ENCODE peak calls at places on chromosomes 16 and 17, in four cellular contexts. One of them, this sample, is unnamed.

GRCh38 chr17:42130310-42130936 is 7.8 kb downstream of the HSPB9 start:
- DNase-seq in astrocyte of the spinal cord: no peak
- DNase-seq in adrenal gland: no peak
- DNase-seq in progenitor cell of endocrine pancreas: no peak
- DNase-seq in this sample: no peak

GRCh38 chr17:29136998-29137730 is 43.0 kb downstream of the MYO18A start:
- DNase-seq in adrenal gland: no peak
- DNase-seq in progenitor cell of endocrine pancreas: no peak
- DNase-seq in astrocyte of the spinal cord: no peak
- DNase-seq in this sample: no peak

GRCh38 chr17:7932483-7932891 is 481 bp downstream of the CNTROB start:
- DNase-seq in astrocyte of the spinal cord: peak
- DNase-seq in adrenal gland: peak
- DNase-seq in progenitor cell of endocrine pancreas: no peak
- DNase-seq in this sample: no peak

GRCh38 chr17:76266244-76266938 is 1.2 kb downstream of the UBALD2 start:
- DNase-seq in adrenal gland: no peak
- DNase-seq in astrocyte of the spinal cord: peak
- DNase-seq in progenitor cell of endocrine pancreas: no peak
- DNase-seq in this sample: no peak

GRCh38 chr16:84040823-84041391 is 1.7 kb downstream of the SLC38A8 start:
- DNase-seq in progenitor cell of endocrine pancreas: no peak
- DNase-seq in adrenal gland: no peak
- DNase-seq in astrocyte of the spinal cord: peak
- DNase-seq in this sample: no peak

GRCh38 chr16:77584205-77584859 is 138.0 kb upstream of the NUDT7 start:
- DNase-seq in adrenal gland: peak
- DNase-seq in astrocyte of the spinal cord: peak
- DNase-seq in progenitor cell of endocrine pancreas: peak
- DNase-seq in this sample: peak

GRCh38 chr17:36920032-36921000 is 17.0 kb upstream of the LHX1 start:
- DNase-seq in progenitor cell of endocrine pancreas: no peak
- DNase-seq in adrenal gland: no peak
- DNase-seq in astrocyte of the spinal cord: peak
- DNase-seq in this sample: no peak

GRCh38 chr17:46044286-46044928 is 45.4 kb downstream of the STH start:
- DNase-seq in adrenal gland: peak
- DNase-seq in progenitor cell of endocrine pancreas: no peak
- DNase-seq in astrocyte of the spinal cord: peak
- DNase-seq in this sample: peak

GRCh38 chr17:68849673-68850260 is 105.4 kb downstream of the ABCA8 start:
- DNase-seq in progenitor cell of endocrine pancreas: no peak
- DNase-seq in astrocyte of the spinal cord: no peak
- DNase-seq in adrenal gland: no peak
- DNase-seq in this sample: no peak

GRCh38 chr16:2866422-2866821 is 8.5 kb upstream of the PRSS22 start:
- DNase-seq in astrocyte of the spinal cord: no peak
- DNase-seq in progenitor cell of endocrine pancreas: no peak
- DNase-seq in adrenal gland: no peak
- DNase-seq in this sample: no peak

GRCh38 chr17:63917646-63918045 is 993 bp downstream of the GH1 start:
- DNase-seq in astrocyte of the spinal cord: no peak
- DNase-seq in adrenal gland: no peak
- DNase-seq in progenitor cell of endocrine pancreas: no peak
- DNase-seq in this sample: no peak

GRCh38 chr17:50945779-50946222 is 79.6 kb upstream of the TOB1 start:
- DNase-seq in astrocyte of the spinal cord: no peak
- DNase-seq in progenitor cell of endocrine pancreas: no peak
- DNase-seq in adrenal gland: no peak
- DNase-seq in this sample: no peak

GRCh38 chr16:48444574-48444973 is 59.4 kb upstream of the SIAH1 start:
- DNase-seq in progenitor cell of endocrine pancreas: no peak
- DNase-seq in adrenal gland: peak
- DNase-seq in astrocyte of the spinal cord: peak
- DNase-seq in this sample: no peak

GRCh38 chr17:66549312-66549705 is 246.9 kb downstream of the PRKCA start:
- DNase-seq in adrenal gland: no peak
- DNase-seq in astrocyte of the spinal cord: peak
- DNase-seq in progenitor cell of endocrine pancreas: no peak
- DNase-seq in this sample: no peak

GRCh38 chr17:78343433-78344201 is 16.3 kb downstream of the SOCS3 start:
- DNase-seq in adrenal gland: no peak
- DNase-seq in progenitor cell of endocrine pancreas: no peak
- DNase-seq in astrocyte of the spinal cord: no peak
- DNase-seq in this sample: no peak

GRCh38 chr17:16419074-16419928 is 3.9 kb downstream of the TRPV2 start:
- DNase-seq in progenitor cell of endocrine pancreas: no peak
- DNase-seq in astrocyte of the spinal cord: peak
- DNase-seq in adrenal gland: peak
- DNase-seq in this sample: no peak

GRCh38 chr17:66634193-66634592 is 200.7 kb upstream of the CACNG5 start:
- DNase-seq in progenitor cell of endocrine pancreas: no peak
- DNase-seq in astrocyte of the spinal cord: no peak
- DNase-seq in adrenal gland: no peak
- DNase-seq in this sample: no peak

GRCh38 chr16:10970065-10970464 is 25.7 kb downstream of the CLEC16A start:
- DNase-seq in adrenal gland: no peak
- DNase-seq in progenitor cell of endocrine pancreas: no peak
- DNase-seq in astrocyte of the spinal cord: peak
- DNase-seq in this sample: no peak

GRCh38 chr17:40556198-40556661 is 9.0 kb downstream of the CCR7 start:
- DNase-seq in adrenal gland: no peak
- DNase-seq in progenitor cell of endocrine pancreas: no peak
- DNase-seq in astrocyte of the spinal cord: no peak
- DNase-seq in this sample: no peak

GRCh38 chr17:57407287-57408063 is 151.2 kb downstream of the MSI2 start:
- DNase-seq in progenitor cell of endocrine pancreas: no peak
- DNase-seq in astrocyte of the spinal cord: peak
- DNase-seq in adrenal gland: no peak
- DNase-seq in this sample: no peak

GRCh38 chr16:91484-91883 is 13.5 kb downstream of the MPG start:
- DNase-seq in astrocyte of the spinal cord: peak
- DNase-seq in progenitor cell of endocrine pancreas: no peak
- DNase-seq in adrenal gland: peak
- DNase-seq in this sample: no peak

GRCh38 chr16:11674818-11675560 is 6.7 kb downstream of the SNN start:
- DNase-seq in progenitor cell of endocrine pancreas: no peak
- DNase-seq in astrocyte of the spinal cord: no peak
- DNase-seq in adrenal gland: peak
- DNase-seq in this sample: no peak

GRCh38 chr17:42116705-42117396 is 4.3 kb downstream of the KAT2A start:
- DNase-seq in progenitor cell of endocrine pancreas: peak
- DNase-seq in adrenal gland: peak
- DNase-seq in astrocyte of the spinal cord: peak
- DNase-seq in this sample: peak

GRCh38 chr17:52158450-52159042 is at the start of gene CA10:
- DNase-seq in progenitor cell of endocrine pancreas: peak
- DNase-seq in astrocyte of the spinal cord: no peak
- DNase-seq in adrenal gland: no peak
- DNase-seq in this sample: peak

GRCh38 chr16:30092373-30093010 is 768 bp upstream of the TBX6 start:
- DNase-seq in astrocyte of the spinal cord: peak
- DNase-seq in adrenal gland: peak
- DNase-seq in progenitor cell of endocrine pancreas: no peak
- DNase-seq in this sample: peak

GRCh38 chr16:48501516-48502377 is 108.2 kb downstream of the N4BP1 start:
- DNase-seq in progenitor cell of endocrine pancreas: no peak
- DNase-seq in astrocyte of the spinal cord: no peak
- DNase-seq in adrenal gland: no peak
- DNase-seq in this sample: no peak

GRCh38 chr16:81483064-81483969 is 38.7 kb downstream of the CMIP start:
- DNase-seq in progenitor cell of endocrine pancreas: no peak
- DNase-seq in adrenal gland: no peak
- DNase-seq in astrocyte of the spinal cord: no peak
- DNase-seq in this sample: no peak

GRCh38 chr17:60770946-60771422 is 93.3 kb downstream of the BCAS3 start:
- DNase-seq in progenitor cell of endocrine pancreas: no peak
- DNase-seq in astrocyte of the spinal cord: no peak
- DNase-seq in adrenal gland: no peak
- DNase-seq in this sample: no peak

GRCh38 chr17:51611585-51611984 is 351.2 kb downstream of the UTP18 start:
- DNase-seq in astrocyte of the spinal cord: no peak
- DNase-seq in adrenal gland: no peak
- DNase-seq in progenitor cell of endocrine pancreas: no peak
- DNase-seq in this sample: peak

GRCh38 chr16:15399317-15399716 is 3.8 kb downstream of the MPV17L start:
- DNase-seq in progenitor cell of endocrine pancreas: no peak
- DNase-seq in adrenal gland: no peak
- DNase-seq in astrocyte of the spinal cord: no peak
- DNase-seq in this sample: no peak

GRCh38 chr17:31489295-31490018 is 98.0 kb downstream of the RAB11FIP4 start:
- DNase-seq in adrenal gland: no peak
- DNase-seq in astrocyte of the spinal cord: no peak
- DNase-seq in progenitor cell of endocrine pancreas: peak
- DNase-seq in this sample: no peak

GRCh38 chr17:78532922-78533640 is 44.1 kb downstream of the DNAH17 start:
- DNase-seq in adrenal gland: peak
- DNase-seq in astrocyte of the spinal cord: peak
- DNase-seq in progenitor cell of endocrine pancreas: no peak
- DNase-seq in this sample: no peak

GRCh38 chr16:1530349-1530882 is 3.0 kb upstream of the TMEM204 start:
- DNase-seq in progenitor cell of endocrine pancreas: no peak
- DNase-seq in adrenal gland: no peak
- DNase-seq in astrocyte of the spinal cord: no peak
- DNase-seq in this sample: no peak

GRCh38 chr16:75108792-75109731 is 7.5 kb downstream of the LDHD start:
- DNase-seq in progenitor cell of endocrine pancreas: no peak
- DNase-seq in adrenal gland: peak
- DNase-seq in astrocyte of the spinal cord: peak
- DNase-seq in this sample: no peak

GRCh38 chr16:46607529-46607928 is 13.7 kb downstream of the SHCBP1 start:
- DNase-seq in progenitor cell of endocrine pancreas: no peak
- DNase-seq in adrenal gland: no peak
- DNase-seq in astrocyte of the spinal cord: peak
- DNase-seq in this sample: no peak
- TF ChIP-seq CTCF in progenitor cell of endocrine pancreas: peak
- TF ChIP-seq CTCF in adrenal gland: peak
- TF ChIP-seq CTCF in astrocyte of the spinal cord: peak
- TF ChIP-seq CTCF in this sample: peak

DNA sequence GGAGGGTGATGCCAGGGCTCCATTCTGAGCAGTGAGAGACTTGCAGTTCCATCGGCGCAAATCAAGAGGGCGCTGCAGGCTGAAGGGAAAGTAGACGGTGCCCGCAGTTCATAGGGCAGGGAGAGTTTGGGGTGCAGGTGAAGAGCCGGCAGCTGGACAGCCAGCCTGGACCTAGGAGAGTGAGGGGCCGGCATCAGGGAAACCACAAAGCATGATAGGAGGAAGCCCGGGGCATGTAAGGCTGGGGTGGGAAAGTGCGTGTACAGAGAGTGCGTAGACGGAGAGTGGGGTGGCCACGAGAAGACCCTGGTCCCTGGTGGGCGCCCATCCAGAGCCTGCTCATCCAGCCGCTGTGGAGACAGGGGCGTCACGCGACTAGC is 101.1 kb upstream of the CHMP6 start:
- DNase-seq in adrenal gland: no peak
- DNase-seq in progenitor cell of endocrine pancreas: no peak
- DNase-seq in astrocyte of the spinal cord: no peak
- DNase-seq in this sample: no peak
- TF ChIP-seq CTCF in adrenal gland: no peak
- TF ChIP-seq CTCF in progenitor cell of endocrine pancreas: no peak
- TF ChIP-seq CTCF in astrocyte of the spinal cord: peak
- TF ChIP-seq CTCF in this sample: no peak

GRCh38 chr17:74089869-74090464 is 113.5 kb upstream of the RPL38 start:
- DNase-seq in astrocyte of the spinal cord: peak
- DNase-seq in adrenal gland: peak
- DNase-seq in progenitor cell of endocrine pancreas: peak
- DNase-seq in this sample: peak
- TF ChIP-seq CTCF in astrocyte of the spinal cord: peak
- TF ChIP-seq CTCF in adrenal gland: peak
- TF ChIP-seq CTCF in progenitor cell of endocrine pancreas: peak
- TF ChIP-seq CTCF in this sample: peak

DNA sequence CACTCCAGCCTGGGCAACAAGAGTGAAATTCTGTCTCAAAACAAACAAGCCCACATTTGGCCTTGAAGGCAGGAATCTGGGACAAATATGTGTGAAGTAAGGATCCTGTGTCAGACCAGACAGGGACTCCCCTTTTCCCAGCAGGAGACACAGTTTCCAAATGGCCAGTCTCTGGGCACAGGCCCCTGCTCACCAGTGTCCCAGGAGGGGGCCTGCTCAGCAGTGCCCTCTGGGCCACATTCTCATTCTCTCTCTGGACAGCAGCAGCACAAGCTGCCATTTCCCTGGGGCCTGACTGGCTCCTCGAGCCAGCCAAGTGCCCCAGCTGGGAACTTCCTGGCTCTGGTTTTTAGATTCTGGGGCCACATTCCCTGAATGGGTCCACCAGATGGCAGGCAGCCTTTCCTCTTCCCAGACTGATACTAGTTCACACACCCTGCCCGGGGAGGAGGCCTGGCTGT is 11.7 kb upstream of the MNT start:
- DNase-seq in progenitor cell of endocrine pancreas: no peak
- DNase-seq in astrocyte of the spinal cord: peak
- DNase-seq in adrenal gland: no peak
- DNase-seq in this sample: peak
- TF ChIP-seq CTCF in progenitor cell of endocrine pancreas: no peak
- TF ChIP-seq CTCF in astrocyte of the spinal cord: peak
- TF ChIP-seq CTCF in adrenal gland: no peak
- TF ChIP-seq CTCF in this sample: no peak

This sample was measured in glutamatergic neuron.